ENCODE peak calls at places on chromosomes 12 and 14, in six cellular contexts. Y is omental fat pad, I is activated B cell treated with CpG ODN at 0.5 μM for 24 hours, S is fibroblast of mammary gland, M is HFFc6, P is H1. N is an unnamed sample.

GRCh38 chr12:95205685-95206084 is 11.6 kb downstream of the FGD6 start:
- DNase-seq in Y (no peak), I (no peak), S (peak; percentile 88), M (peak; percentile 76), P (no peak), N (peak; percentile 21)

GRCh38 chr12:116236986-116237385 is 40.5 kb downstream of the MED13L start:
- DNase-seq in Y (no peak), I (no peak), S (no peak), M (no peak), P (no peak), N (no peak)

GRCh38 chr14:68111733-68112270 is 292.2 kb downstream of the RAD51B start:
- DNase-seq in Y (no peak), I (no peak), S (no peak), M (no peak), P (no peak), N (no peak)

GRCh38 chr14:59507063-59507751 is 22.9 kb downstream of the JKAMP start:
- DNase-seq in Y (no peak), I (no peak), S (peak; percentile 49), M (peak; percentile 46), P (peak; percentile 90), N (peak; percentile 62)

GRCh38 chr12:80872053-80872452 is 65.7 kb downstream of the LIN7A start:
- DNase-seq in Y (no peak), I (no peak), S (no peak), M (no peak), P (no peak), N (no peak)

GRCh38 chr14:55130194-55130550 is 1.1 kb downstream of the LGALS3 start:
- DNase-seq in Y (no peak), I (no peak), S (peak; percentile 75), M (peak; percentile 23), P (no peak), N (no peak)

GRCh38 chr12:50542448-50542847 is 37.7 kb downstream of the DIP2B start:
- DNase-seq in Y (no peak), I (no peak), S (peak; percentile 39), M (peak; percentile 37), P (no peak), N (peak; percentile 32)

GRCh38 chr12:27549801-27550652 is 26.0 kb downstream of the PPFIBP1 start:
- DNase-seq in Y (peak; percentile 67), I (no peak), S (peak; percentile 99), M (peak; percentile 89), P (no peak), N (peak; percentile 80)

GRCh38 chr12:26651566-26652188 is 181.3 kb downstream of the ITPR2 start:
- DNase-seq in Y (no peak), I (no peak), S (peak; percentile 76), M (peak; percentile 61), P (peak; percentile 93), N (peak; percentile 74)

GRCh38 chr14:34181308-34181707 is 230.4 kb upstream of the EGLN3 start:
- DNase-seq in Y (no peak), I (no peak), S (no peak), M (no peak), P (no peak), N (no peak)

GRCh38 chr12:81450920-81451739 is 308.0 kb downstream of the PPFIA2 start:
- DNase-seq in Y (no peak), I (no peak), S (peak; percentile 78), M (peak; percentile 9), P (peak; percentile 49), N (peak; percentile 72)

GRCh38 chr12:98572010-98572409 is 21.5 kb upstream of the SLC25A3 start:
- DNase-seq in Y (no peak), I (no peak), S (no peak), M (no peak), P (no peak), N (no peak)
- TF ChIP-seq CTCF in Y (no peak), I (no peak), S (peak; percentile 41), M (peak; percentile 58), P (peak; percentile 71), N (peak; percentile 23)

GRCh38 chr12:100554608-100555077 is 18.8 kb upstream of the GAS2L3 start:
- DNase-seq in Y (no peak), I (no peak), S (peak; percentile 93), M (peak; percentile 90), P (no peak), N (peak; percentile 74)
- TF ChIP-seq CTCF in Y (peak; percentile 31), I (no peak), S (peak; percentile 99), M (peak; percentile 97), P (peak; percentile 90), N (peak; percentile 78)

GRCh38 chr12:79378496-79378895 is 312.3 kb downstream of the PAWR start:
- DNase-seq in Y (no peak), I (no peak), S (peak; percentile 56), M (peak; percentile 10), P (no peak), N (no peak)

GRCh38 chr12:79373896-79374499 is 316.8 kb downstream of the PAWR start:
- DNase-seq in Y (no peak), I (no peak), S (peak; percentile 28), M (no peak), P (peak; percentile 73), N (peak; percentile 72)

GRCh38 chr12:79375050-79375449 is 315.7 kb downstream of the PAWR start:
- DNase-seq in Y (no peak), I (no peak), S (no peak), M (no peak), P (no peak), N (no peak)

GRCh38 chr12:79371226-79371625 is 319.5 kb downstream of the PAWR start:
- DNase-seq in Y (no peak), I (no peak), S (no peak), M (no peak), P (no peak), N (no peak)

GRCh38 chr12:79374543-79374942 is 316.2 kb downstream of the PAWR start:
- DNase-seq in Y (no peak), I (no peak), S (no peak), M (no peak), P (no peak), N (no peak)
- TF ChIP-seq CTCF in Y (no peak), I (no peak), S (no peak), M (no peak), P (peak; percentile 8), N (no peak)

GRCh38 chr12:90854136-90854689 is 100.8 kb downstream of the CCER1 start:
- DNase-seq in Y (no peak), I (no peak), S (peak; percentile 68), M (peak; percentile 16), P (no peak), N (peak; percentile 39)
- TF ChIP-seq CTCF in Y (no peak), I (peak; percentile 30), S (peak; percentile 91), M (peak; percentile 88), P (peak; percentile 72), N (peak; percentile 75)

GRCh38 chr12:49295087-49296001 is at the start of gene PRPH:
- DNase-seq in Y (no peak), I (no peak), S (no peak), M (no peak), P (peak; percentile 77), N (no peak)

GRCh38 chr12:49298160-49298559 is 3.2 kb downstream of the PRPH start:
- DNase-seq in Y (no peak), I (no peak), S (no peak), M (no peak), P (no peak), N (peak; percentile 52)

GRCh38 chr12:49296034-49296835 is 1.3 kb downstream of the PRPH start:
- DNase-seq in Y (no peak), I (peak; percentile 58), S (no peak), M (no peak), P (peak; percentile 91), N (peak; percentile 74)

GRCh38 chr12:49297695-49298060 is 2.7 kb downstream of the PRPH start:
- DNase-seq in Y (no peak), I (no peak), S (no peak), M (no peak), P (no peak), N (no peak)

DNA sequence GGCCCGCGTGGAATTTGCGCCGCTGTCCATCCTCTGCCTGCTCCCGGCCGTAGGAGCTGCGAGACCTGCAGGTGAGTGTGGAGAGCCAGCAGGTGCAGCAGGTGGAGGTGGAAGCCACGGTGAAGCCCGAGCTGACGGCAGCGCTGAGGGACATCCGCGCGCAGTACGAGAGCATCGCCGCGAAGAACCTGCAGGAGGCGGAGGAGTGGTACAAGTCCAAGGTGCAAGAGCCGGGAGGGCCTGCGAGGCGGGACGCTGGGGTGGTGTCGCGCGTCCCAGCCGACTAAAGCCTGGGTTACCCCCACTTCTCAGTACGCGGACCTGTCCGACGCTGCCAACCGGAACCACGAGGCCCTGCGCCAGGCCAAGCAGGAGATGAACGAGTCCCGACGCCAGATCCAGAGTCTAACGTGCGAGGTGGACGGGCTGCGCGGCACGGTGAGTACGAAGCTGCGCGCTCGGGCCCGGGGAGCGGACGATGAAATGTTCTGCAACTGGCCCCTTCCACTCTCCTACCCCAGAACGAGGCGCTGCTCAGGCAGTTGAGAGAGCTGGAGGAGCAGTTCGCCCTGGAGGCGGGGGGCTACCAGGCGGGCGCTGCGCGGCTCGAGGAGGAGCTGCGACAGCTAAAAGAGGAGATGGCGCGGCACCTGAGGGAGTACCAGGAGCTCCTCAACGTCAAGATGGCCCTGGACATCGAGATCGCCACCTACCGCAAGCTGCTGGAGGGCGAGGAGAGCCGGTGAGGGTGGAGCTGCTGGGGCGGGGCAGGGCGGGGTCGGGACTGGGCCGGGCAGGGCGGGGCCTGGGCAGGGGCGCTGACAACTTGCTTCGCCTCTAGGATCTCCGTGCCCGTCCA is 2.1 kb downstream of the PRPH start:
- DNase-seq in Y (no peak), I (peak; percentile 38), S (no peak), M (no peak), P (peak; percentile 81), N (peak; percentile 69)
- TF ChIP-seq CTCF in Y (no peak), I (no peak), S (no peak), M (peak; percentile 59), P (peak; percentile 32), N (peak; percentile 13)

DNA sequence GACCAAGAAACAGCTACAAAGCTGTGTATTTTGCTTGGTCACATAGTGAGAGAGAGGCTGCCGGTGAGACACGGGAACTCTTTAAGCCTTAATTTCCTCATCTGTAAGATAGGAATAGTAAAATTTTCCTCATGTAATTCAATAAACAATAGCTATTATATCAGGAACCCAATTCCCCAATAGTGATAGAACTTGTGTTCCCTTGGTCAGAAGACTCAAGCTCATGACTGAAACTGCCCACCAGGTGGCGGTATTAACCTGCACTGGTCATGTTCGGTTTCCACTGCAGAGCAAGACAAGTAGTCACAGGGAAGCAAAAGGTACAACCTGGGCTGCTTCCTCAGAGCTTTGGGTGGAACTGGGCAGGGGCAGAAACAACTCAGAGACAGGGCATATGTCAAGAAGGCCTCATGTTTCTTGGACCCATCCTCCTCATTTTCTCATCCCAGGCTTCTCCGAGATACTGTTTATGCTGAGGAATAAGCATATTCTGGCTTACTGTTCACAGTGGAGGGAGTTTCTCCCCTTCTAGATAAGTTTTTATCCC is 4.2 kb upstream of the AJUBA start:
- DNase-seq in Y (peak; percentile 93), I (peak; percentile 70), S (peak; percentile 88), M (peak; percentile 81), P (peak; percentile 95), N (peak; percentile 87)
- TF ChIP-seq CTCF in Y (peak; percentile 72), I (peak; percentile 91), S (peak; percentile 95), M (peak; percentile 97), P (peak; percentile 90), N (peak; percentile 50)

GRCh38 chr14:96056509-96057422 is 17.6 kb downstream of the C14orf132 start:
- DNase-seq in Y (no peak), I (no peak), S (no peak), M (no peak), P (peak; percentile 45), N (peak; percentile 40)
- TF ChIP-seq CTCF in Y (no peak), I (no peak), S (no peak), M (peak; percentile 36), P (peak; percentile 30), N (peak; percentile 24)